ENCODE peak calls at places on chromosome 13, in six cellular contexts. One of them, this sample, is unnamed. For H3K36me3, the result is how much of the 10 kb centered on the place peaks cover.

GRCh38 chr13:113508531-113509254 is 18.2 kb upstream of the DCUN1D2 start:
- DNase-seq in heart right ventricle: no peak
- DNase-seq in psoas muscle: no peak
- DNase-seq in HCT116: no peak
- DNase-seq in hepatocyte: no peak
- DNase-seq in lung: no peak
- DNase-seq in this sample: no peak

GRCh38 chr13:113657851-113658741 is at the start of gene ATP4B:
- DNase-seq in heart right ventricle: no peak
- DNase-seq in psoas muscle: peak
- DNase-seq in HCT116: no peak
- DNase-seq in hepatocyte: no peak
- DNase-seq in lung: no peak
- DNase-seq in this sample: no peak

GRCh38 chr13:64551755-64552154 is 2678.4 kb downstream of the PCDH9 start:
- DNase-seq in heart right ventricle: no peak
- DNase-seq in psoas muscle: no peak
- DNase-seq in HCT116: no peak
- DNase-seq in hepatocyte: no peak
- DNase-seq in lung: no peak
- DNase-seq in this sample: no peak

GRCh38 chr13:44271031-44271433 is 102.6 kb upstream of the SERP2 start:
- DNase-seq in heart right ventricle: no peak
- DNase-seq in psoas muscle: no peak
- DNase-seq in HCT116: no peak
- DNase-seq in hepatocyte: peak
- DNase-seq in lung: no peak
- DNase-seq in this sample: no peak

GRCh38 chr13:29907670-29908069 is 57.3 kb upstream of the UBL3 start:
- DNase-seq in heart right ventricle: no peak
- DNase-seq in psoas muscle: no peak
- DNase-seq in HCT116: no peak
- DNase-seq in hepatocyte: no peak
- DNase-seq in lung: no peak
- DNase-seq in this sample: no peak

GRCh38 chr13:21014666-21015170 is 46.7 kb downstream of the LATS2 start:
- DNase-seq in heart right ventricle: peak
- DNase-seq in psoas muscle: peak
- DNase-seq in HCT116: no peak
- DNase-seq in hepatocyte: peak
- DNase-seq in lung: no peak
- DNase-seq in this sample: no peak

GRCh38 chr13:73138967-73139491 is 80.2 kb downstream of the KLF5 start:
- DNase-seq in heart right ventricle: no peak
- DNase-seq in psoas muscle: no peak
- DNase-seq in HCT116: no peak
- DNase-seq in hepatocyte: peak
- DNase-seq in lung: no peak
- DNase-seq in this sample: no peak

GRCh38 chr13:113491418-113491883 is 940 bp upstream of the DCUN1D2 start:
- DNase-seq in heart right ventricle: peak
- DNase-seq in psoas muscle: peak
- DNase-seq in HCT116: no peak
- DNase-seq in hepatocyte: peak
- DNase-seq in lung: no peak
- DNase-seq in this sample: peak

GRCh38 chr13:47621931-47622330 is 379.1 kb downstream of the SUCLA2 start:
- DNase-seq in heart right ventricle: no peak
- DNase-seq in psoas muscle: no peak
- DNase-seq in HCT116: no peak
- DNase-seq in hepatocyte: no peak
- DNase-seq in lung: no peak
- DNase-seq in this sample: no peak

GRCh38 chr13:73190477-73190876 is 131.7 kb downstream of the KLF5 start:
- DNase-seq in heart right ventricle: no peak
- DNase-seq in psoas muscle: no peak
- DNase-seq in HCT116: no peak
- DNase-seq in hepatocyte: no peak
- DNase-seq in lung: no peak
- DNase-seq in this sample: no peak

GRCh38 chr13:40666905-40667621 is 622 bp upstream of the FOXO1 start:
- DNase-seq in heart right ventricle: peak
- DNase-seq in psoas muscle: peak
- DNase-seq in HCT116: no peak
- DNase-seq in hepatocyte: peak
- DNase-seq in lung: peak
- DNase-seq in this sample: no peak

GRCh38 chr13:34156841-34157365 is 339.0 kb downstream of the RFC3 start:
- DNase-seq in heart right ventricle: peak
- DNase-seq in psoas muscle: no peak
- DNase-seq in HCT116: peak
- DNase-seq in hepatocyte: peak
- DNase-seq in lung: peak
- DNase-seq in this sample: peak

GRCh38 chr13:91369432-91369831 is 21.9 kb downstream of the MIR17HG start:
- DNase-seq in heart right ventricle: no peak
- DNase-seq in psoas muscle: no peak
- DNase-seq in HCT116: no peak
- DNase-seq in hepatocyte: no peak
- DNase-seq in lung: no peak
- DNase-seq in this sample: no peak

GRCh38 chr13:107480130-107480529 is 735.2 kb downstream of the LIG4 start:
- DNase-seq in heart right ventricle: no peak
- DNase-seq in psoas muscle: no peak
- DNase-seq in HCT116: no peak
- DNase-seq in hepatocyte: no peak
- DNase-seq in lung: no peak
- DNase-seq in this sample: no peak

GRCh38 chr13:108409735-108410134 is 140.2 kb downstream of the TNFSF13B start:
- DNase-seq in heart right ventricle: no peak
- DNase-seq in psoas muscle: no peak
- DNase-seq in HCT116: no peak
- DNase-seq in hepatocyte: no peak
- DNase-seq in lung: no peak
- DNase-seq in this sample: no peak

DNA sequence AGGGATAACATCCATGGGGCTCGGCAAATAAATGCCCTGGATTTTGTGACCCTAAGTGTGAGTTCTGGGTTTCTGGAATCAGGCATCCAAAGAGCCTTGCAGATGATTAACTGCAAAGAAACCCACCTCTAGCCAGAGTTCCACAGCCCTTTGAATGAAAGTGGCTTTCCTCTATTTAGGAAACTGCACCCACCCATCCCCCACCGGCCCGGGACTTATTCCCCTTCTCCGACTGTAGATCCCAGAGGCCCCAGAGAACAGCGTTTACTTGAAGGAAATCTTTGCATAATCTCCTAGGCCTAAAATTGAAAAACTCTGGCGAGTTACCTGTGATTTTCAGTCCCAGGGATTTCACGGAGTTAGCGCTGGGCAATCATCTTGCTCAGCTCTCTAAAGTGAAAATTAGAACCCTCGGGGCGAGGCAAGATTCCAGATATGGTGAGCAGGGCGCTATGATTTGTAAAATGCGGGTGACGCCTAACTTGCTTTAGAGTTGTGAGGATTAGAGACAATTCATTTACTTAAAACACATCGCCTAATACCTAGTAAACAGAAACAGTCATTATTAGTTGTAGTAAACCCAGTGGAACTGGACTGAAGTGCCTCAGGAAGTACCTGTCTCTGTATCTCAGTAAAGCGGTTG is 9.4 kb downstream of the URAD start:
- DNase-seq in heart right ventricle: no peak
- DNase-seq in psoas muscle: no peak
- DNase-seq in HCT116: no peak
- DNase-seq in hepatocyte: no peak
- DNase-seq in lung: no peak
- DNase-seq in this sample: no peak
- H3K4me3 ChIP-seq in heart right ventricle: no peak
- H3K4me3 ChIP-seq in psoas muscle: no peak
- H3K4me3 ChIP-seq in HCT116: no peak
- H3K4me3 ChIP-seq in hepatocyte: no peak
- H3K4me3 ChIP-seq in lung: no peak
- H3K4me3 ChIP-seq in this sample: no peak

GRCh38 chr13:80547885-80548284 is 207.0 kb upstream of the SPRY2 start:
- DNase-seq in heart right ventricle: peak
- DNase-seq in psoas muscle: no peak
- DNase-seq in HCT116: no peak
- DNase-seq in hepatocyte: no peak
- DNase-seq in lung: no peak
- DNase-seq in this sample: no peak
- TF ChIP-seq CTCF in heart right ventricle: no peak
- TF ChIP-seq CTCF in psoas muscle: no peak
- TF ChIP-seq CTCF in HCT116: no peak
- TF ChIP-seq CTCF in hepatocyte: no peak
- TF ChIP-seq CTCF in lung: no peak
- TF ChIP-seq CTCF in this sample: no peak

DNA sequence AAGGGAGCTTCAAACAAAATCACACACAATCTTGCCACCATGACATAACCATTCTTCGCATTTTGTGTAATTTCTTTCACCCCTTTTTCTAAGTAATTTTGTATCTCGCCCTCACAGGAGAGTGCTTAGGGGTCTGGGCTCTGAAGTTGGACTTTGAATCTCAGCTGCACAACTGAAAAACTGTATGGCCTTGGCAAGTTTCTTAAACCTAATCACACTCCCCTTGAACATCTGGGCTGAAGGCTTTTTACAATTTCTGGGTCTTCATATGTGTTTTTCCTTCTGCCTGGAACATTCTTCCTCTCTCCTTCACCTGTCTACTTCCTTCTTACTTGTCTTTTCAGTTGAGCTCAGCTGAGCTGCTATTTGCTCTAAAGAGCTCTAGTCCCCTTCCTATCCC is 24.3 kb upstream of the CPB2 start:
- DNase-seq in heart right ventricle: no peak
- DNase-seq in psoas muscle: no peak
- DNase-seq in HCT116: no peak
- DNase-seq in hepatocyte: no peak
- DNase-seq in lung: no peak
- DNase-seq in this sample: no peak
- H3K36me3 ChIP-seq in heart right ventricle: under half
- H3K36me3 ChIP-seq in psoas muscle: under half
- H3K36me3 ChIP-seq in HCT116: under half
- H3K36me3 ChIP-seq in hepatocyte: under half
- H3K36me3 ChIP-seq in lung: under half
- H3K36me3 ChIP-seq in this sample: under half

DNA sequence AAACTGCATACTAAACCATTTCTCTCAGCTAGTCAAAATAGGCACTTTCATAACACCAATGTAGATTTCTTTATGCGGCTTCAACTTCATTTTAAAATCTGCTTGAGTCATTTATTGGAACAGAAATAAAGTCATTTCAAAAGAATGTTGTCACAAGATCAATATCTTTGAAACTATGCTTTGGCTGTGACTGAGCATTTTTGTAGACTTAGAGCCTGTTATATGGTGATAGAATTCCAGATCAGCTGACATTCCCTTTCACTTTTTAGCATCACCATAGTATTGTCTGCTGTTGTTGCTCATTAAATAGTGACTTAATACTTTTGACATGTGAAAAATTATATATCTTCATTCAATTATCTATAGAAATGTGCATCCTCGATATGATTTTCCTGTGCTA is 279.2 kb upstream of the PRR20A start:
- DNase-seq in heart right ventricle: no peak
- DNase-seq in psoas muscle: no peak
- DNase-seq in HCT116: no peak
- DNase-seq in hepatocyte: no peak
- DNase-seq in lung: no peak
- DNase-seq in this sample: no peak
- H3K4me3 ChIP-seq in heart right ventricle: no peak
- H3K4me3 ChIP-seq in psoas muscle: no peak
- H3K4me3 ChIP-seq in HCT116: no peak
- H3K4me3 ChIP-seq in hepatocyte: no peak
- H3K4me3 ChIP-seq in lung: no peak
- H3K4me3 ChIP-seq in this sample: no peak

GRCh38 chr13:79447741-79448140 is 33.2 kb upstream of the NDFIP2 start:
- DNase-seq in heart right ventricle: no peak
- DNase-seq in psoas muscle: no peak
- DNase-seq in HCT116: no peak
- DNase-seq in hepatocyte: no peak
- DNase-seq in lung: no peak
- DNase-seq in this sample: no peak
- TF ChIP-seq CTCF in heart right ventricle: no peak
- TF ChIP-seq CTCF in psoas muscle: no peak
- TF ChIP-seq CTCF in HCT116: no peak
- TF ChIP-seq CTCF in hepatocyte: no peak
- TF ChIP-seq CTCF in lung: no peak
- TF ChIP-seq CTCF in this sample: no peak

DNA sequence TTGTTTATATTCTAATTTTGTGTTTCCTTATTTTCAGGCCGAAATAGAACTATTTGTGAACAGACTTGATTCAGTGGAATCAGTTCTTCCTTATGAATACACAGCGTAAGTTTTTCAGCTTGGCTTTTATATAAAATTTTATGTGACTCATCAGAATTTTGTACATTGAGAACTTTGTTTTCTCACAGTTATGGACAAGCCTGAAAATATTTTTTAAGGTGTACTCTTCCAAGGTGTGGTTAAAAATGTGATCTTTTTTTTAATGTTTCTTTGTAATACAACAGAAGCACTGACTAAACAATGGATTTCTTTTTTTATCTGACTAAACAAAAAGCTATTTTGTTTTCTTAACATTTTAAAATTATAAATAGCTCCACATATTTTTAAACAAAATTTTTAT is 16.3 kb downstream of the TM9SF2 start:
- DNase-seq in heart right ventricle: no peak
- DNase-seq in psoas muscle: no peak
- DNase-seq in HCT116: no peak
- DNase-seq in hepatocyte: no peak
- DNase-seq in lung: no peak
- DNase-seq in this sample: no peak
- H3K36me3 ChIP-seq in heart right ventricle: under half
- H3K36me3 ChIP-seq in psoas muscle: under half
- H3K36me3 ChIP-seq in HCT116: under half
- H3K36me3 ChIP-seq in hepatocyte: under half
- H3K36me3 ChIP-seq in lung: under half
- H3K36me3 ChIP-seq in this sample: under half

GRCh38 chr13:25136872-25137623 is 35.0 kb downstream of the AMER2 start:
- DNase-seq in heart right ventricle: no peak
- DNase-seq in psoas muscle: no peak
- DNase-seq in HCT116: no peak
- DNase-seq in hepatocyte: no peak
- DNase-seq in lung: no peak
- DNase-seq in this sample: no peak
- H3K4me3 ChIP-seq in heart right ventricle: no peak
- H3K4me3 ChIP-seq in psoas muscle: no peak
- H3K4me3 ChIP-seq in HCT116: no peak
- H3K4me3 ChIP-seq in hepatocyte: no peak
- H3K4me3 ChIP-seq in lung: no peak
- H3K4me3 ChIP-seq in this sample: no peak

GRCh38 chr13:80001510-80001842 is 339.4 kb downstream of the SPRY2 start:
- DNase-seq in heart right ventricle: no peak
- DNase-seq in psoas muscle: no peak
- DNase-seq in HCT116: no peak
- DNase-seq in hepatocyte: no peak
- DNase-seq in lung: no peak
- DNase-seq in this sample: no peak
- TF ChIP-seq CTCF in heart right ventricle: no peak
- TF ChIP-seq CTCF in psoas muscle: no peak
- TF ChIP-seq CTCF in HCT116: no peak
- TF ChIP-seq CTCF in hepatocyte: no peak
- TF ChIP-seq CTCF in lung: no peak
- TF ChIP-seq CTCF in this sample: no peak